ENCODE peak calls at places on chromosomes 7 and 10, in seven cellular contexts. W is ascending aorta, H is osteocyte, O is tibial artery, A is PC-9, P is cardiac fibroblast, V is fibroblast of pulmonary artery. J is an unnamed sample.

GRCh38 chr10:75165684-75166622 is 44.6 kb upstream of the VDAC2 start:
- DNase-seq in W (no peak), H (no peak), O (no peak), A (no peak), P (peak), V (peak), J (no peak)

GRCh38 chr7:112370436-112370835 is 79.8 kb upstream of the IFRD1 start:
- DNase-seq in W (no peak), H (no peak), O (no peak), A (no peak), P (no peak), V (peak), J (no peak)

GRCh38 chr10:119378737-119379067 is 163.8 kb downstream of the RGS10 start:
- DNase-seq in W (no peak), H (no peak), O (no peak), A (no peak), P (no peak), V (no peak), J (no peak)

GRCh38 chr10:18364987-18365775 is 225.0 kb downstream of the CACNB2 start:
- DNase-seq in W (no peak), H (no peak), O (no peak), A (no peak), P (no peak), V (no peak), J (no peak)

GRCh38 chr10:35640474-35640873 is 1.6 kb downstream of the FZD8 start:
- DNase-seq in W (peak), H (peak), O (peak), A (no peak), P (peak), V (peak), J (peak)

GRCh38 chr10:101031796-101032636 is 982 bp downstream of the SFXN3 start:
- DNase-seq in W (peak), H (peak), O (peak), A (peak), P (peak), V (peak), J (peak)

GRCh38 chr7:102079140-102080002 is 207.3 kb upstream of the SH2B2 start:
- DNase-seq in W (no peak), H (no peak), O (no peak), A (no peak), P (no peak), V (no peak), J (no peak)

GRCh38 chr10:130745251-130745650 is 566.3 kb downstream of the TCERG1L start:
- DNase-seq in W (peak), H (no peak), O (peak), A (no peak), P (no peak), V (no peak), J (no peak)

GRCh38 chr7:123498651-123499050 is 35.7 kb downstream of the IQUB start:
- DNase-seq in W (no peak), H (no peak), O (no peak), A (no peak), P (no peak), V (no peak), J (no peak)

GRCh38 chr7:38316733-38317360 is 43.4 kb upstream of the TARP start:
- DNase-seq in W (no peak), H (no peak), O (no peak), A (no peak), P (peak), V (no peak), J (no peak)

GRCh38 chr10:21449288-21449966 is 76.1 kb downstream of the SKIDA1 start:
- DNase-seq in W (no peak), H (no peak), O (no peak), A (no peak), P (no peak), V (no peak), J (no peak)

GRCh38 chr7:129169171-129169643 is 19.2 kb upstream of the SMO start:
- DNase-seq in W (no peak), H (no peak), O (no peak), A (no peak), P (no peak), V (no peak), J (peak)

GRCh38 chr10:73744690-73744994 is 470 bp downstream of the SEC24C start:
- DNase-seq in W (peak), H (no peak), O (peak), A (peak), P (peak), V (peak), J (peak)

GRCh38 chr10:23322082-23322481 is 22.5 kb downstream of the C10orf67 start:
- DNase-seq in W (no peak), H (no peak), O (no peak), A (no peak), P (no peak), V (no peak), J (no peak)

GRCh38 chr10:113957013-113957412 is 86.7 kb upstream of the ADRB1 start:
- DNase-seq in W (no peak), H (no peak), O (no peak), A (peak), P (peak), V (peak), J (no peak)

GRCh38 chr7:157862731-157863130 is 525.9 kb downstream of the DNAJB6 start:
- DNase-seq in W (no peak), H (no peak), O (no peak), A (no peak), P (no peak), V (no peak), J (no peak)

GRCh38 chr7:157666530-157667040 is 329.8 kb downstream of the DNAJB6 start:
- DNase-seq in W (no peak), H (no peak), O (no peak), A (no peak), P (no peak), V (no peak), J (no peak)

GRCh38 chr10:73480158-73480557 is 15.7 kb downstream of the PPP3CB start:
- DNase-seq in W (no peak), H (no peak), O (no peak), A (peak), P (peak), V (peak), J (no peak)

GRCh38 chr10:79069325-79070090 is 742 bp downstream of the ZMIZ1 start:
- DNase-seq in W (peak), H (no peak), O (peak), A (no peak), P (peak), V (peak), J (peak)
- TF ChIP-seq CTCF in W (peak), H (no peak), O (no peak), A (no peak), P (no peak), V (no peak), J (no peak)

DNA sequence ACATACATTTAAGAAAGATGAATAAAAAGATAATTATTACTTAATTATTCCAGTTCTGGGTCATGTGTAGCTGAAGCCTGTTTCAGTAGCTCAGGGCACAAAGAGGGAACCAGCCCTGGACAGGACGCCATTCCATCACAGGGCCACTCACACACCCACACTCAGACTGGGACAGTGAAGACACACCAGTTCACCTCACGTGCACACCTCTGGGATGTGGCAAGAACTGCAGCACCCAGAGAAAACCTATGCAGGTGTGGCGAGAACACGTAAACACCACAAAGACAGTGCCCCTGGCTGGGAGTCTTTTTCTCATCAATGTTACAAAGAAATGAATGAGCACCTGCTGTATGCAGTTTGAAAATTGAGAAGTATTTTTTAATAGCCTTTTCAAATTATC is 1.6 kb upstream of the IDI1 start:
- DNase-seq in W (no peak), H (no peak), O (no peak), A (peak), P (no peak), V (no peak), J (peak)
- TF ChIP-seq CTCF in W (no peak), H (no peak), O (no peak), A (no peak), P (no peak), V (no peak), J (no peak)

DNA sequence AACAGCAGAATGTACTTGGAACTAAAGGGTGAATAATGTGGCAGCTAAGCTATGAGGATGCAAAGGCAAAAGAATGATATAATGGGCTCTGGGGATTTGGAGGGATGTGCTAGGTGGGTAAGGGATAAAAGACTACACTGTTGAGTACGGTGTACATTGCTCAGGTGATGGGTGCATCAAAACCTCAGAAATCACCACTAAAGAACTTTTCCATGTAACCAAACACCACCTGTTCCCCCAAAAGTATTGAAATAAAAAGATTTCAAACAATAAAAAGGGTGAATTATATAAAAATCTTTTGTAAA is 1.6 kb upstream of the CHCHD2 start:
- DNase-seq in W (no peak), H (no peak), O (no peak), A (no peak), P (no peak), V (no peak), J (no peak)
- TF ChIP-seq CTCF in W (no peak), H (no peak), O (no peak), A (no peak), P (no peak), V (no peak), J (no peak)

GRCh38 chr10:97633921-97634320 is 621 bp upstream of the MORN4 start:
- DNase-seq in W (no peak), H (no peak), O (no peak), A (no peak), P (peak), V (peak), J (peak)

GRCh38 chr10:97640174-97640867 is at the start of gene PI4K2A:
- DNase-seq in W (peak), H (peak), O (peak), A (peak), P (peak), V (peak), J (peak)

GRCh38 chr10:97631098-97631497 is 2.2 kb downstream of the MORN4 start:
- DNase-seq in W (no peak), H (no peak), O (no peak), A (no peak), P (no peak), V (no peak), J (no peak)

GRCh38 chr10:97632949-97633884 is at the start of gene MORN4:
- DNase-seq in W (peak), H (peak), O (peak), A (peak), P (peak), V (peak), J (peak)

DNA sequence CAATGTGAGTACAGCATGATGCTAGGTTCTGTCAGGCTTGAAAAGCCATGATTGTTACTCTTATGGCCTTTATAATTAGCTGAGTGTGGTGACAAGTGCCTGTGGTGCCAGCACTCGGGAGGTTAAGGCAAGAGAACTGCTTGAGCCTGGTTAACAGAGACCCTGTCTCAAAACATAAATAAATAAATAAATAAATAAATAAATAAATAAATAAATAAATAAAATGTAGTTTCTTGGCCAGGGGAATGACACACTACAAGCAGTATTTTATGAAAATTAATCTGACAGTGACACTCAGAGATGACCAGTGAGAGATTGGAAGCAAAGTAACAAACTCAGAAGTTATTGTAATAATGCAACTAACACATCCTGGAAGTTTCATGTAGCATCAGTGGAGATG is 2.3 kb upstream of the MORN4 start:
- DNase-seq in W (no peak), H (no peak), O (no peak), A (no peak), P (no peak), V (no peak), J (no peak)
- TF ChIP-seq CTCF in W (no peak), H (no peak), O (no peak), A (no peak), P (no peak), V (no peak), J (no peak)

GRCh38 chr7:25949672-25950487 is 202.1 kb upstream of the NFE2L3 start:
- DNase-seq in W (no peak), H (no peak), O (no peak), A (no peak), P (no peak), V (no peak), J (no peak)
- TF ChIP-seq CTCF in W (no peak), H (no peak), O (no peak), A (no peak), P (no peak), V (no peak), J (no peak)

GRCh38 chr10:70265032-70265689 is 18.6 kb downstream of the NPFFR1 start:
- DNase-seq in W (no peak), H (no peak), O (no peak), A (peak), P (no peak), V (no peak), J (peak)
- TF ChIP-seq CTCF in W (no peak), H (no peak), O (no peak), A (peak), P (no peak), V (peak), J (peak)

J was measured in Calu3.